ENCODE peak calls at places on chromosome 10, in five cellular contexts. Y, W, J, N and O are unnamed samples.

GRCh38 chr10:17023386-17024298 is 106.0 kb downstream of the CUBN start:
- DNase-seq in W (no peak), Y (peak; percentile 37), J (peak; percentile 99), N (peak; percentile 54), O (no peak)

GRCh38 chr10:68871105-68871711 is 29.9 kb upstream of the DDX50 start:
- DNase-seq in Y (no peak), J (peak; percentile 93), W (no peak), N (no peak), O (peak; percentile 65)

GRCh38 chr10:22875584-22875983 is 52.3 kb upstream of the ARMC3 start:
- DNase-seq in W (no peak), N (no peak), J (no peak), Y (no peak), O (no peak)

GRCh38 chr10:103570844-103571655 is 77.5 kb downstream of the NEURL1 start:
- DNase-seq in N (no peak), J (no peak), Y (no peak), W (no peak), O (no peak)

GRCh38 chr10:36721851-36722250 is 403.5 kb upstream of the ANKRD30A start:
- DNase-seq in N (no peak), W (no peak), J (peak; percentile 57), Y (no peak), O (no peak)

GRCh38 chr10:58048936-58049335 is 218.8 kb downstream of the IPMK start:
- DNase-seq in N (no peak), Y (no peak), J (no peak), W (no peak), O (no peak)

GRCh38 chr10:93437000-93437945 is 44.9 kb downstream of the MYOF start:
- DNase-seq in Y (peak; percentile 75), N (peak; percentile 98), W (no peak), J (peak; percentile 100), O (no peak)

GRCh38 chr10:23035569-23035968 is 59.8 kb upstream of the MSRB2 start:
- DNase-seq in W (peak; percentile 13), J (peak; percentile 14), N (no peak), Y (peak; percentile 65), O (no peak)

GRCh38 chr10:44569193-44570091 is 184.5 kb upstream of the CXCL12 start:
- DNase-seq in J (no peak), W (no peak), N (no peak), Y (no peak), O (no peak)

GRCh38 chr10:5574642-5575131 is 49.9 kb downstream of the CALML3 start:
- DNase-seq in J (no peak), Y (no peak), N (no peak), W (no peak), O (no peak)

GRCh38 chr10:98367626-98368451 is 47.1 kb downstream of the PYROXD2 start:
- DNase-seq in Y (no peak), W (no peak), J (no peak), N (no peak), O (no peak)

GRCh38 chr10:57627642-57628178 is 640.0 kb downstream of the IPMK start:
- DNase-seq in Y (peak; percentile 28), W (no peak), J (no peak), N (no peak), O (no peak)

GRCh38 chr10:44752451-44753441 is 158.4 kb upstream of the TMEM72 start:
- DNase-seq in W (no peak), N (no peak), J (peak; percentile 44), Y (no peak), O (no peak)

GRCh38 chr10:14500172-14500765 is 169.5 kb upstream of the FRMD4A start:
- DNase-seq in W (no peak), J (peak; percentile 47), N (no peak), Y (no peak), O (no peak)

GRCh38 chr10:126921974-126922525 is 16.8 kb downstream of the DOCK1 start:
- DNase-seq in N (peak; percentile 47), Y (no peak), W (no peak), J (peak; percentile 79), O (no peak)

GRCh38 chr10:14971867-14972448 is 12.8 kb downstream of the MEIG1 start:
- DNase-seq in W (no peak), J (peak; percentile 39), N (peak; percentile 36), Y (peak; percentile 61), O (no peak)

GRCh38 chr10:133528845-133529575 is 1.8 kb downstream of the CYP2E1 start:
- DNase-seq in W (no peak), J (no peak), Y (no peak), N (no peak), O (no peak)

GRCh38 chr10:27504897-27505457 is 873 bp downstream of the RAB18 start:
- DNase-seq in N (peak; percentile 35), J (peak; percentile 56), Y (no peak), W (no peak), O (no peak)

GRCh38 chr10:103637855-103638561 is 144.5 kb downstream of the NEURL1 start:
- DNase-seq in W (no peak), Y (no peak), N (peak; percentile 55), J (no peak), O (no peak)

GRCh38 chr10:9222917-9223316 is 1168.4 kb downstream of the GATA3 start:
- DNase-seq in J (peak; percentile 34), N (peak; percentile 37), W (no peak), Y (no peak), O (no peak)

DNA sequence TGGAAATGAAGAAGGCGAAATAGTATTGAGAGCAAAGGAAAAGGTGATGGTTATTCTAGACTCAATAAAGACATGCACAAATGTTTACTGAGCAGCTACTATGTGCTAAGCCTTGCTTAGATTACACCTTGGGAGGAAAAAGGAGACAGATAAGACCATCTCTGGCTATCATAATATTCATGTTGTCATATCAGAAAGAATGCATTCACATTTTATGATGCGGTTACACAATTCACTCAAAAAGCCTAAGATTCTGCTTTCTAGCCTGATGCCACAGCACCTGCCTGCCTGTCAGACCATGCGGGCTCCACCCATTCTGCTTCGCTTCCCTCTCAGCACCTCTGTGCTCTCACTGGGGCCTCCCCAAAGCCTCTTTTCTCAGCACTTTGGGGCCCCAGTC is 100.9 kb downstream of the JCAD start:
- DNase-seq in W (no peak), N (peak; percentile 79), Y (no peak), J (no peak), O (no peak)
- H2BK12ac ChIP-seq in W (no peak overlapping the region), N (no peak overlapping the region), Y (no peak overlapping the region), J (no peak overlapping the region), O (no peak overlapping the region)

GRCh38 chr10:79268100-79268670 is 79.1 kb upstream of the PPIF start:
- DNase-seq in N (peak; percentile 32), J (peak; percentile 80), W (no peak), Y (no peak), O (no peak)

GRCh38 chr10:79269443-79269842 is 77.8 kb upstream of the PPIF start:
- DNase-seq in Y (no peak), J (no peak), W (no peak), N (no peak), O (no peak)

GRCh38 chr10:79270471-79271246 is 76.6 kb upstream of the PPIF start:
- DNase-seq in Y (no peak), N (peak; percentile 81), J (peak; percentile 46), W (no peak), O (no peak)

GRCh38 chr10:79268717-79269116 is 78.6 kb upstream of the PPIF start:
- DNase-seq in N (no peak), Y (no peak), W (no peak), J (no peak), O (no peak)

DNA sequence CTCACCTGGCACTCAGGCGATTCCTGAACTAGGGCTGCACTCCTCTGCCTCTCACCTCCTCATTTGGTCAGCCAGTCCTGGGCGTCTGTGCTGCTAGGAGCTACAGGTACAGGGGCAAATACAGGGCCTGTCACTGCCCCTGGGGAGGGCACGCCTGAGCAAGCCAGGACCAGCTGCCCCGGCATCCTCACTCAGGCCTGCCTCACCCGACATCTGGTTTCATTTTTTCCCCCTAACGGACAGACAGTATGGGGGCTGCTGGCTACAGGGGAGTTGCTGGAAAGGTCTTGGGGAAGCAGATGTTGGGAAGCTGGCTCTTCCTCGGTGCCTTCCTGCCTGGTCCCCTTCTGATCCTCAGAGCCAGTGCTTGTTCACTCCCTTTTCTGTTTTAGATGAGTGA is 77.3 kb upstream of the PPIF start:
- DNase-seq in Y (no peak), N (no peak), J (no peak), W (no peak), O (no peak)
- H3K4me2 ChIP-seq in Y (no peak overlapping the region), N (no peak overlapping the region), J (no peak overlapping the region), W (no peak overlapping the region), O (no peak overlapping the region)

GRCh38 chr10:11465435-11465834 is 146.0 kb downstream of the USP6NL start:
- DNase-seq in N (no peak), W (no peak), J (no peak), Y (no peak), O (no peak)

GRCh38 chr10:11472158-11472753 is 139.2 kb downstream of the USP6NL start:
- DNase-seq in J (peak; percentile 58), N (peak; percentile 77), W (peak; percentile 70), Y (peak; percentile 87), O (peak; percentile 59)

GRCh38 chr10:11473128-11473760 is 138.2 kb downstream of the USP6NL start:
- DNase-seq in N (peak; percentile 68), J (no peak), Y (peak; percentile 69), W (peak; percentile 36), O (no peak)

GRCh38 chr10:11469575-11470391 is 141.7 kb downstream of the USP6NL start:
- DNase-seq in Y (peak; percentile 67), J (no peak), W (peak; percentile 49), N (no peak), O (no peak)

GRCh38 chr10:11468126-11468742 is 143.2 kb downstream of the USP6NL start:
- DNase-seq in N (peak; percentile 6), J (no peak), W (no peak), Y (no peak), O (no peak)
- H2BK12ac ChIP-seq in N (no peak overlapping the region), J (no peak overlapping the region), W (peak overlapping the region; percentile 77), Y (no peak overlapping the region), O (no peak overlapping the region)

GRCh38 chr10:30510184-30510931 is 76.4 kb downstream of the MAP3K8 start:
- DNase-seq in J (peak; percentile 79), Y (no peak), W (no peak), N (peak; percentile 86), O (no peak)
- H3K4me2 ChIP-seq in J (no peak overlapping the region), Y (no peak overlapping the region), W (no peak overlapping the region), N (no peak overlapping the region), O (no peak overlapping the region)

GRCh38 chr10:79983286-79983909 is 34.5 kb upstream of the SFTPD start:
- DNase-seq in W (no peak), J (no peak), Y (peak; percentile 26), N (no peak), O (no peak)
- H2BK12ac ChIP-seq in W (no peak overlapping the region), J (no peak overlapping the region), Y (no peak overlapping the region), N (no peak overlapping the region), O (no peak overlapping the region)

DNA sequence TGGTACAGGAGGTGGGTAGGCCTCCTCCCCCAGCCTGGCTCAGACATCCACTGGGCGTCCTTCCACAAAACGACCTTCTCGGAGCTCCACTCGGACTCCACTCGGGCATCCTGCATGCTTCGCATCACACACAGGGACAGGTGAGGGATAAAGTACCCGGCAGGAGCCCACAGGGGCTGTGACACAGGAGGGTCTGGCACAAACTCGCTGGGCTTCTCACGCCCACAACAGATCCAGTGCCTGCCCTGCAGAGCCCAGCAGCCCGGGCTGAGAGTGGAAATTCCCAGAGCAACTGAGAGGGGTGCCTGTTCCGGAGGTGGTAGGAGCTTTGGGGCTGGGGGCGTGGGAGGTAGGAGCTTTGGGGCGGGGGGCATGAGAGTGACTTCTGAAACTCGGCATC is 108.4 kb downstream of the MKI67 start:
- DNase-seq in N (no peak), J (no peak), Y (no peak), W (no peak), O (no peak)
- H3K4me2 ChIP-seq in N (no peak overlapping the region), J (no peak overlapping the region), Y (no peak overlapping the region), W (no peak overlapping the region), O (no peak overlapping the region)